ENCODE peak calls at places on chromosomes 13 and 19, in seven cellular contexts. P, Q, N, T, L, U and M are unnamed samples.

GRCh38 chr13:45073809-45074208 is 46.5 kb upstream of the GTF2F2 start:
- DNase-seq in Q (no peak), U (peak), T (no peak), P (no peak), L (no peak), N (no peak), M (no peak)

GRCh38 chr19:29753190-29753933 is 38.3 kb upstream of the C19orf12 start:
- DNase-seq in L (no peak), T (no peak), U (peak), P (no peak), N (no peak), Q (no peak), M (no peak)

GRCh38 chr19:54255105-54255775 is 1.8 kb downstream of the LILRB5 start:
- DNase-seq in T (no peak), L (no peak), N (no peak), Q (no peak), P (no peak), U (no peak), M (no peak)

GRCh38 chr19:9863759-9864158 is 28.6 kb downstream of the PIN1 start:
- DNase-seq in U (no peak), N (no peak), L (no peak), T (no peak), Q (no peak), P (no peak), M (no peak)

GRCh38 chr19:53870485-53870844 is 2.8 kb downstream of the MYADM start:
- DNase-seq in L (no peak), P (no peak), Q (no peak), N (no peak), T (no peak), U (no peak), M (no peak)

GRCh38 chr13:44128522-44128921 is 245.1 kb upstream of the SERP2 start:
- DNase-seq in L (no peak), U (no peak), T (no peak), P (peak), N (peak), Q (peak), M (peak)

GRCh38 chr13:35475131-35475959 is 1.1 kb downstream of the MAB21L1 start:
- DNase-seq in T (peak), N (peak), P (no peak), U (peak), Q (peak), L (no peak), M (peak)

GRCh38 chr19:1655992-1656608 is 3.7 kb upstream of the TCF3 start:
- DNase-seq in N (no peak), U (no peak), P (no peak), Q (no peak), T (no peak), L (no peak), M (no peak)

GRCh38 chr13:43405457-43405856 is 381.3 kb downstream of the ENOX1 start:
- DNase-seq in P (no peak), L (no peak), T (peak), N (no peak), Q (peak), U (no peak), M (peak)

GRCh38 chr19:51663650-51664049 is 17.0 kb upstream of the SIGLEC14 start:
- DNase-seq in P (no peak), Q (no peak), L (no peak), N (no peak), T (no peak), U (no peak), M (no peak)

GRCh38 chr19:47158879-47159509 is 28.4 kb downstream of the SAE1 start:
- DNase-seq in P (no peak), L (no peak), N (no peak), U (no peak), T (peak), Q (no peak), M (peak)

GRCh38 chr19:18975011-18975410 is 34.0 kb upstream of the HOMER3 start:
- DNase-seq in P (no peak), U (no peak), Q (no peak), N (no peak), L (no peak), T (peak), M (no peak)

GRCh38 chr19:16571283-16571682 is 932 bp downstream of the SLC35E1 start:
- DNase-seq in L (no peak), T (no peak), N (no peak), P (no peak), U (no peak), Q (peak), M (peak)

GRCh38 chr13:88031980-88032562 is 360.9 kb downstream of the SLITRK5 start:
- DNase-seq in U (no peak), L (no peak), Q (no peak), N (no peak), T (peak), P (no peak), M (peak)

GRCh38 chr13:110250258-110250891 is 56.6 kb downstream of the COL4A1 start:
- DNase-seq in U (no peak), P (peak), T (peak), Q (peak), L (no peak), N (peak), M (peak)

GRCh38 chr19:45564131-45564780 is 20.3 kb downstream of the OPA3 start:
- DNase-seq in T (no peak), Q (no peak), L (no peak), P (no peak), N (peak), U (no peak), M (no peak)

GRCh38 chr19:10260141-10260584 is 8.1 kb downstream of the MRPL4 start:
- DNase-seq in T (peak), P (no peak), U (no peak), N (no peak), Q (no peak), L (no peak), M (no peak)

DNA sequence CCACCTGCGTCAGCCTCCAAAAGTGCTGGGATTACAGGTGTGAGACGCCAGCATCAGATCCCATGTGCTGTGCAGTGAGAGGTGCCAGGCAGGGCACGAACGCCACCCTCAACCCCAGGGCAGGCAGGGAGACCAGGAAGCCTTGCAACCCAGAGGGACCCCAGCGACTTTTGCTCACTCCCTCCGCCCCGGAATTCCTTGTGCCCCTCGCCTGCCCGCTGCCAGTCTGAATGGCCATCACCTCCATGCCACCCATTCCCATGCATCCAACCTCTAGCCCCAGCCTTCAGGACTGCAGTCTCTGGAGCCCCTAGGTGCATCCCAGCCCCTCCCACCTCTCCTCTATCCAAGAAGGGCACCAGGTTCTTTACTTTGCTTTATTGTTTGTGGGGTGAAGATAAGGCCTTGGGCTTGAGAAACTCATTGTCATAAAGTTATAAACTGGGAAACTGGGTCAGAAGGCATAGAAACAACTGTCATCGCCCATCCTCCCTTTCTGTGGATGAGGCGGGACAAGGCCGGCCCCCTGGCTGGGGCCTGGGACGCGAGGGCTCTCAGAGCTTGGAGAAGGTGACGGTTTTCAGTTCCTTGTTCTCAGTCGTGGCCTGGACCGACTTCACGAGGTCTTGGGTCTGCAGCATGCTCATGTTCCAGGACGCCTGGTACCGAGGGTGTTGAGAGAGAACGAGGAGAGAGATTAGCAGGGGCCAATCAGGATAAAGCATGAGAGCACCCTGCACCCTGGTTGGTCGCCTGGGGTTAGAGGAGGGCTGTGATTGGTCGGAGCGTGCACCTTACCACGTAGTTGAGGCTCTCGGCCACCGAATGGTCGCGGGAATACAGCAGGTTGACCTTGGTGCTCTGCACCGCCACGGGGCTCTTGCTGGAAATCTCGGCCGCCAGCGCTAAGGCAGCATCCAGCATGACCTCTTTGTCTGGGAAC is 2.6 kb upstream of the LGALS4 start:
- DNase-seq in N (no peak), U (no peak), T (no peak), Q (no peak), L (no peak), P (no peak), M (no peak)
- H3K4me3 ChIP-seq in N (no peak), U (no peak), T (no peak), Q (no peak), L (no peak), P (no peak), M (no peak)

GRCh38 chr19:21432590-21432989 is 35.7 kb downstream of the ZNF493 start:
- DNase-seq in U (no peak), N (no peak), T (peak), L (no peak), Q (no peak), P (no peak), M (no peak)

GRCh38 chr19:21434516-21434915 is 37.6 kb downstream of the ZNF493 start:
- DNase-seq in P (no peak), U (no peak), N (no peak), Q (no peak), T (no peak), L (no peak), M (no peak)

GRCh38 chr19:21430674-21431073 is 33.7 kb downstream of the ZNF493 start:
- DNase-seq in Q (no peak), T (no peak), U (no peak), L (no peak), P (no peak), N (no peak), M (no peak)

GRCh38 chr19:21439372-21439771 is 42.4 kb downstream of the ZNF493 start:
- DNase-seq in L (no peak), P (no peak), U (no peak), N (no peak), T (peak), Q (no peak), M (no peak)

GRCh38 chr19:21434967-21435544 is 38.1 kb downstream of the ZNF493 start:
- DNase-seq in U (no peak), P (no peak), Q (no peak), L (no peak), T (no peak), N (no peak), M (no peak)
- TF ChIP-seq CTCF in U (no peak), P (no peak), Q (no peak), L (no peak), T (no peak), N (no peak), M (no peak)

GRCh38 chr13:113991676-113992179 is 17.9 kb upstream of the C13orf46 start:
- DNase-seq in L (no peak), N (no peak), U (no peak), T (no peak), P (no peak), Q (no peak), M (no peak)

GRCh38 chr13:113992276-113993005 is 18.6 kb upstream of the C13orf46 start:
- DNase-seq in L (no peak), Q (no peak), N (peak), U (no peak), T (no peak), P (no peak), M (no peak)

GRCh38 chr13:113991191-113991669 is 17.4 kb upstream of the C13orf46 start:
- DNase-seq in T (no peak), Q (no peak), P (no peak), L (no peak), U (no peak), N (peak), M (no peak)

GRCh38 chr13:113989585-113990300 is 15.9 kb upstream of the C13orf46 start:
- DNase-seq in U (no peak), P (no peak), Q (no peak), L (no peak), T (no peak), N (peak), M (no peak)

DNA sequence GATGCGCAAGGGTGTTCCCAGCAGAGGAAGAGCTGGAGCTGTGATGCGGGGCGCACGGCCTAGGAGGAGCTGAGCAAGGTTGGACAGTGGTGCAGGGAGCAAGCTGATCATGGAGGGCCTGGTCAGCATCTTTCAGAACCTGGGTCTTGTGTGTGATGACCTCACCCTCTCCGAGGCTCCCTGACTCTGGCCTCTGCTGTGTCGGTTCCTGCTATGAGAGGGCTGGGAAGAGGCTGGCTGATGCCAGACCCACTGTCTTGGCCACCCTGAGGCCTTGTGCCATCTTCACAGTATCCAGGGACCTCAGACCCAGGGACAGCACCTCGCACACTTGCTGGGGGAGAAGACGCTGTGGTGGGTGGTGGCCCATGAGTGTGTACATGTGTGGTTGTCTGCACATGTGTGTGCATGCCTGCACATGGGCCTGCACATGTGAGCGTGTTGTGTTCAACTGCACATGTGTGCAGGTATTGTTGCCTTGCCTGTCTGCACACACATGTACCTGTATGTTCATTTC is 16.5 kb upstream of the C13orf46 start:
- DNase-seq in U (peak), Q (no peak), N (peak), T (no peak), L (no peak), P (no peak), M (no peak)
- H3K4me3 ChIP-seq in U (no peak), Q (no peak), N (no peak), T (no peak), L (no peak), P (no peak), M (no peak)

GRCh38 chr19:48216933-48217332 is 38.8 kb downstream of the CARD8 start:
- DNase-seq in U (no peak), T (no peak), L (no peak), P (no peak), Q (no peak), N (no peak), M (no peak)
- TF ChIP-seq CTCF in U (no peak), T (no peak), L (no peak), P (no peak), Q (no peak), N (no peak), M (peak)

GRCh38 chr13:79402679-79403078 is 3.4 kb downstream of the RBM26 start:
- DNase-seq in L (no peak), Q (no peak), P (no peak), N (no peak), T (peak), U (no peak), M (no peak)
- H3K4me3 ChIP-seq in L (peak), Q (no peak), P (no peak), N (no peak), T (no peak), U (peak), M (no peak)

DNA sequence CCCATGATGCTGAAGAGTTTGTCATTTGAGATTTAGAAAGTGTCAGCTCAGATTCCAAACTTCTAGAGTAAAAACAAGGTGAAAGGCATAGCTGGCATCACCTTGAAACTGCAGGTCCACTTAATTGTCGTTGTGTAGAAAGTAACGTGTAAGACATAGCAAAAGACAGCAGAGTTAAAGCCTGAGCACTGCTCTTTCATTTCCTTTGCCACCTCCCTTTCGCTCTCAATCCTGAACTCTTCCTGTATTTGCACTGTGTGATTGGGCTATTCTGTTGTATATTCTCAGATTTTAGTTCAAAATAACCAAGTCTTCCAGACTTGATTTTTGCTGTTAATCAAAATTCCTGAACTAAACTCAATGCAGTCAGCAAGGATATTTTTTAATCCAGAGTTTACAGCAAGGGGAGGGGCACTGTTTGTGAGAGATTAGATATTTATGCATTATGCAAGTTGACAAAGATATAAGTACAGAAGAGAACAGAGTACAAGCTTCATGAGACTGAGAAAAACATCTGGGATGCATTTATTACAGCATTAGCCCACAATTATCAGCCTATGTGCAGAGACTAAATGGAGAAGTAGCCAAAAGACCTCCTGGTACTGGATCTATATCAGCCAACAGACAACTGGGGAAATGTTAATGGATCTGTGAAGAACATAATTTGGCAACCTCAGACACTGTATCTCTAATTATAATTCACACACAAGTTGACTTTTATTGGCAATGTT is 328.7 kb downstream of the SUCLA2 start:
- DNase-seq in N (no peak), L (no peak), T (no peak), P (no peak), Q (peak), U (no peak), M (peak)
- TF ChIP-seq CTCF in N (no peak), L (no peak), T (no peak), P (no peak), Q (no peak), U (no peak), M (no peak)

DNA sequence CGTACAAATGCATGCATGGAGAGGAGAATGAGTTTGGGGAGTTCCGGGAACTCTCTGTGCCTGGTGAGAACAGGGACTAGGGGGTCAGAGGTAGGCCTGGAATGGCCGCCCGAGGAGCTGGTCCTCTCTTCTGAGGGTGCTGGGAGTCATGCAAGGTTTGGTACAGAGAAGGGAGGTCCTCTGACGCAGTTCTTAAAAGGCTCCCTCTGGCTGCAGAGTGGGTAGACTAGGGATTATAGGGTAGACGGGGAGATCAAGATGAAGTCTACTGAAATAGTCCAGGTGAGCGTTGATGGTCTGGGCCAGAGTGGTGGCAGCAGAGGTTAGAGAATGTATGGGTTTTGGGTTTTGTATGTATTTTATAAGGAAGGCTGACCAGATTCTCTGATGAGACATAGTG is 796 bp downstream of the ZNF304 start:
- DNase-seq in L (no peak), U (no peak), P (no peak), N (no peak), T (peak), Q (peak), M (peak)
- H3K4me3 ChIP-seq in L (peak), U (peak), P (peak), N (peak), T (peak), Q (peak), M (peak)

GRCh38 chr19:8373867-8374813 is 10.2 kb downstream of the ANGPTL4 start:
- DNase-seq in N (no peak), T (no peak), U (no peak), Q (no peak), P (no peak), L (no peak), M (no peak)
- TF ChIP-seq CTCF in N (no peak), T (no peak), U (no peak), Q (no peak), P (no peak), L (no peak), M (no peak)

GRCh38 chr19:49892716-49893115 is 4.0 kb downstream of the IL4I1 start:
- DNase-seq in Q (no peak), T (no peak), U (no peak), N (no peak), P (no peak), L (no peak), M (no peak)

GRCh38 chr19:49889038-49889686 is 7.5 kb downstream of the IL4I1 start:
- DNase-seq in T (no peak), Q (no peak), N (no peak), L (no peak), P (no peak), U (no peak), M (no peak)

GRCh38 chr19:49891393-49891792 is 5.3 kb downstream of the IL4I1 start:
- DNase-seq in P (no peak), N (no peak), U (no peak), Q (no peak), T (no peak), L (no peak), M (no peak)

GRCh38 chr19:49889687-49890348 is 6.9 kb downstream of the IL4I1 start:
- DNase-seq in Q (peak), N (peak), P (no peak), L (no peak), T (peak), U (no peak), M (peak)

GRCh38 chr19:49890349-49891311 is 6.1 kb downstream of the IL4I1 start:
- DNase-seq in N (no peak), L (no peak), T (peak), U (peak), P (no peak), Q (no peak), M (no peak)
- H3K4me3 ChIP-seq in N (peak), L (peak), T (peak), U (peak), P (peak), Q (peak), M (no peak)